ENCODE peak calls at places on chromosomes 6 and 20, in four cellular contexts. F is stimulated activated CD4-positive, alpha-beta T cell treated with anti-CD3 and anti-CD28 coated beads, Interleukin-4, amount 100 ng/mL, for 4 hours; N is T-cell; J is NCI-H69. B is an unnamed sample.

GRCh38 chr20:13684566-13685222 is 46.0 kb upstream of the TASP1 start:
- DNase-seq in F (no peak), N (no peak), J (no peak), B (peak)

GRCh38 chr6:168499045-168499650 is 58.2 kb downstream of the SMOC2 start:
- DNase-seq in F (no peak), N (no peak), J (no peak), B (no peak)

GRCh38 chr20:19757973-19758887 is at the start of gene RIN2:
- DNase-seq in F (no peak), N (no peak), J (peak), B (peak)

GRCh38 chr20:49737260-49737659 is 23.6 kb upstream of the B4GALT5 start:
- DNase-seq in F (no peak), N (no peak), J (no peak), B (no peak)

GRCh38 chr6:26360451-26361416 is 4.3 kb upstream of the BTN3A2 start:
- DNase-seq in F (no peak), N (no peak), J (no peak), B (no peak)

GRCh38 chr6:115404451-115404850 is 656.2 kb downstream of the FRK start:
- DNase-seq in F (no peak), N (no peak), J (no peak), B (no peak)

GRCh38 chr20:51512645-51513044 is 29.9 kb downstream of the NFATC2 start:
- DNase-seq in F (no peak), N (no peak), J (no peak), B (no peak)

GRCh38 chr6:63097222-63097621 is 114.0 kb upstream of the FKBP1C start:
- DNase-seq in F (no peak), N (no peak), J (no peak), B (no peak)

GRCh38 chr6:149031545-149032317 is 284.9 kb downstream of the UST start:
- DNase-seq in F (peak), N (no peak), J (no peak), B (peak)

GRCh38 chr6:116008470-116009229 is 52.0 kb downstream of the FRK start:
- DNase-seq in F (no peak), N (no peak), J (peak), B (peak)

GRCh38 chr20:24651171-24651972 is 181.9 kb downstream of the SYNDIG1 start:
- DNase-seq in F (no peak), N (no peak), J (no peak), B (peak)

GRCh38 chr20:62980970-62981369 is 25.8 kb downstream of the BHLHE23 start:
- DNase-seq in F (no peak), N (peak), J (peak), B (no peak)

GRCh38 chr6:19297880-19298279 is 539.3 kb upstream of the ID4 start:
- DNase-seq in F (no peak), N (no peak), J (peak), B (no peak)

GRCh38 chr6:32522302-32523047 is 7.6 kb downstream of the HLA-DRB5 start:
- DNase-seq in F (no peak), N (no peak), J (no peak), B (no peak)

GRCh38 chr6:84771732-84772131 is 7.3 kb upstream of the TBX18 start:
- DNase-seq in F (no peak), N (no peak), J (no peak), B (no peak)

GRCh38 chr20:48877299-48877698 is 44.2 kb upstream of the ARFGEF2 start:
- DNase-seq in F (no peak), N (no peak), J (no peak), B (no peak)

GRCh38 chr6:43817192-43817591 is 47.2 kb downstream of the VEGFA start:
- DNase-seq in F (peak), N (no peak), J (peak), B (peak)

GRCh38 chr20:61949363-61949713 is 116.3 kb downstream of the TAF4 start:
- DNase-seq in F (no peak), N (no peak), J (no peak), B (no peak)

GRCh38 chr20:7971536-7972285 is 31.5 kb upstream of the HAO1 start:
- DNase-seq in F (no peak), N (no peak), J (no peak), B (no peak)

GRCh38 chr6:2127484-2127911 is 117.9 kb downstream of the GMDS start:
- DNase-seq in F (peak), N (peak), J (no peak), B (no peak)

GRCh38 chr6:118260833-118261232 is 287.3 kb upstream of the PLN start:
- DNase-seq in F (no peak), N (no peak), J (no peak), B (peak)

GRCh38 chr6:42971746-42972327 is 7.1 kb downstream of the PEX6 start:
- DNase-seq in F (no peak), N (no peak), J (no peak), B (no peak)

GRCh38 chr6:2839195-2839981 is 2.3 kb downstream of the SERPINB1 start:
- DNase-seq in F (no peak), N (no peak), J (peak), B (peak)

GRCh38 chr6:20338160-20338559 is 63.5 kb upstream of the E2F3 start:
- DNase-seq in F (no peak), N (no peak), J (no peak), B (peak)

GRCh38 chr20:40882173-40882572 is 146.4 kb upstream of the TOP1 start:
- DNase-seq in F (no peak), N (no peak), J (no peak), B (no peak)